ENCODE peak calls at places on chromosomes 4 and X, in five cellular contexts. E is colonic mucosa, D is right atrium auricular region, L is heart right ventricle, C is endothelial cell of umbilical vein. X is an unnamed sample.

GRCh38 chr4:5399790-5400421 is 308.5 kb downstream of the EVC2 start:
- DNase-seq in L (no peak), C (peak; percentile 25), D (no peak), E (no peak), X (no peak)

GRCh38 chr4:118974758-118975157 is 86.1 kb downstream of the SYNPO2 start:
- DNase-seq in D (no peak), C (no peak), E (no peak), L (no peak), X (no peak)

GRCh38 chr4:156941940-156942548 is 29.6 kb downstream of the PDGFC start:
- DNase-seq in E (peak; percentile 26), L (peak; percentile 19), D (no peak), C (peak; percentile 88), X (peak; percentile 80)

GRCh38 chrX:39903343-39903742 is 194.4 kb downstream of the BCOR start:
- DNase-seq in E (no peak), C (no peak), L (no peak), D (no peak), X (peak; percentile 67)

GRCh38 chr4:105343523-105343931 is 130.3 kb downstream of the PPA2 start:
- DNase-seq in D (no peak), L (no peak), C (no peak), E (no peak), X (no peak)

GRCh38 chr4:152138451-152138850 is 377.6 kb upstream of the GATB start:
- DNase-seq in L (no peak), D (no peak), C (no peak), E (no peak), X (no peak)

GRCh38 chrX:41351923-41352322 is 18.0 kb downstream of the DDX3X start:
- DNase-seq in D (no peak), L (no peak), C (peak; percentile 1), E (no peak), X (no peak)

GRCh38 chr4:86934772-86935498 is at the start of gene AFF1:
- DNase-seq in E (peak; percentile 93), C (peak; percentile 93), D (peak; percentile 91), L (peak; percentile 94), X (peak; percentile 95)

GRCh38 chr4:106048250-106048931 is 153.1 kb downstream of the NPNT start:
- DNase-seq in L (no peak), C (peak; percentile 42), D (no peak), E (no peak), X (no peak)

GRCh38 chrX:153761863-153762262 is 2.2 kb upstream of the PLXNB3 start:
- DNase-seq in L (no peak), C (no peak), D (no peak), E (no peak), X (no peak)

GRCh38 chr4:1115528-1116293 is 2.3 kb upstream of the RNF212 start:
- DNase-seq in E (no peak), L (no peak), C (no peak), D (no peak), X (no peak)

GRCh38 chrX:103614999-103615398 is 7.2 kb downstream of the TCEAL3 start:
- DNase-seq in E (no peak), L (no peak), D (no peak), C (no peak), X (no peak)

GRCh38 chrX:107610667-107611066 is 17.6 kb upstream of the PRPS1 start:
- DNase-seq in L (no peak), D (peak; percentile 11), C (no peak), E (no peak), X (no peak)

GRCh38 chr4:12978310-12978709 is 505.8 kb downstream of the RAB28 start:
- DNase-seq in L (no peak), C (no peak), D (no peak), E (no peak), X (no peak)

GRCh38 chrX:45769919-45770582 is 569.4 kb upstream of the DIPK2B start:
- DNase-seq in C (peak; percentile 87), L (peak; percentile 69), D (peak; percentile 80), E (peak; percentile 77), X (peak; percentile 87)

GRCh38 chrX:132022115-132022862 is 813 bp upstream of the STK26 start:
- DNase-seq in L (no peak), E (peak; percentile 17), C (peak; percentile 29), D (no peak), X (no peak)

GRCh38 chr4:59608466-59608865 is 1591.7 kb upstream of the ADGRL3 start:
- DNase-seq in E (no peak), D (no peak), L (no peak), C (no peak), X (no peak)

GRCh38 chrX:49053223-49054072 is 5.4 kb upstream of the CCDC120 start:
- DNase-seq in C (peak; percentile 67), L (no peak), E (no peak), D (no peak), X (peak; percentile 62)

GRCh38 chr4:16133406-16133805 is 49.6 kb upstream of the PROM1 start:
- DNase-seq in L (no peak), E (no peak), D (no peak), C (no peak), X (no peak)

GRCh38 chr4:41160010-41160789 is 54.1 kb downstream of the APBB2 start:
- DNase-seq in L (no peak), D (no peak), E (no peak), C (peak; percentile 98), X (peak; percentile 71)

GRCh38 chr4:105186701-105187158 is 40.1 kb downstream of the TET2 start:
- DNase-seq in E (no peak), C (peak; percentile 66), L (no peak), D (no peak), X (peak; percentile 29)

GRCh38 chr4:136763844-136764446 is 768.3 kb downstream of the PCDH18 start:
- DNase-seq in E (no peak), L (no peak), C (no peak), D (no peak), X (no peak)

GRCh38 chr4:6681191-6681590 is 12.5 kb upstream of the S100P start:
- DNase-seq in C (no peak), L (no peak), E (no peak), D (no peak), X (no peak)

GRCh38 chr4:15392053-15392805 is 35.6 kb upstream of the C1QTNF7 start:
- DNase-seq in C (no peak), D (no peak), L (no peak), E (no peak), X (no peak)

GRCh38 chr4:140052050-140052449 is 101.9 kb downstream of the MAML3 start:
- DNase-seq in E (peak; percentile 56), C (peak; percentile 70), D (no peak), L (peak; percentile 48), X (no peak)

GRCh38 chr4:11722218-11722617 is 293.5 kb upstream of the HS3ST1 start:
- DNase-seq in L (no peak), E (no peak), D (no peak), C (no peak), X (no peak)

GRCh38 chrX:13938053-13938765 is 91.5 kb downstream of the GEMIN8 start:
- DNase-seq in D (no peak), E (peak; percentile 47), C (no peak), L (peak; percentile 3), X (no peak)

GRCh38 chr4:100876546-100876945 is 358.7 kb upstream of the EMCN start:
- DNase-seq in C (no peak), D (no peak), E (no peak), L (no peak), X (no peak)

DNA sequence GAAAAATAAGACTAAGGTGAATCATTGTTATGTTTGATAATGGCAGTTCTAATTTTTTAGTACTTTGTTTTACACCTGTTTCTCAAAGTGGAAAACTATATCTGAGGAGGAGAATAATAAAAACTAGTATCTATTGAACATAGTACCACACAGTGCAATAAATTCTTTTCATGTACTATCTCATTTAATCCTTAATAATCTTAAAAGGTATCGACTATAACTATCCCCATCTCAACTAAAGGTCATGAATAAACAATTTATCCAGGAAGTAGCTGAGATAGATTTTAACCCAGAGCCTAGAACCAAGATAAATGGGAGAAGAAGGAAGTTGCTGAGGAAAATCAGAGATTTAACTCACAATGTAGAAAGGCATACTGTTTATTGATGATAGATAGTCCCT is 2.5 kb downstream of the CHIC2 start:
- DNase-seq in C (no peak), L (no peak), D (no peak), E (no peak), X (no peak)
- H3K4me1 ChIP-seq in C (peaks cover 66% of the 10 kb centered on the region), L (peaks cover 53% of the 10 kb centered on the region), D (no peaks in the 10 kb centered on the region), E (peaks cover 8% of the 10 kb centered on the region), X (peaks cover 30% of the 10 kb centered on the region)

DNA sequence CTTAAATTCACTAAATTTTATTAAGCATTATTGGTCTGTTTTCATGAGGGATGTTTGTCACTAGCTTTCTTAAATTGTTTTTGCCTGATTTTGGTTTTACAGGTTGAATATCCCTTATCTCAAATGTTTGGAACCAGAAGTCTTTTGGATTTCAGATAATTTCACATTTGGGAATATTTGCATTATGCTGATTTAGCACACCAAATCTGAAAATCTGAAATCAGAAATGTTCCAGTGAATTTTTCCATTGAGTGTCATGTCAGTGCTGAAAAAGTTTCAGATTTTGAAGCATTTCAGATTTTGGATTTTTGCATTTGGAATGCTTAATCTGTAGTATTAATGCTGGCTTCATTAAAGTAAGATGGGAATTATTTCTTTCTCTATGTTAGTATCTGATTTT is 14.7 kb downstream of the FAM193A start:
- DNase-seq in C (no peak), D (no peak), L (no peak), E (no peak), X (no peak)
- H3K4me1 ChIP-seq in C (no peaks in the 10 kb centered on the region), D (no peaks in the 10 kb centered on the region), L (peaks cover 5% of the 10 kb centered on the region), E (no peaks in the 10 kb centered on the region), X (no peaks in the 10 kb centered on the region)

GRCh38 chr4:88009871-88010270 is 2.4 kb downstream of the PKD2 start:
- DNase-seq in E (no peak), D (no peak), L (no peak), C (peak; percentile 4), X (no peak)
- H3K4me1 ChIP-seq in E (no peaks in the 10 kb centered on the region), D (no peaks in the 10 kb centered on the region), L (peaks cover 9% of the 10 kb centered on the region), C (peaks cover 29% of the 10 kb centered on the region), X (peaks cover 32% of the 10 kb centered on the region)

DNA sequence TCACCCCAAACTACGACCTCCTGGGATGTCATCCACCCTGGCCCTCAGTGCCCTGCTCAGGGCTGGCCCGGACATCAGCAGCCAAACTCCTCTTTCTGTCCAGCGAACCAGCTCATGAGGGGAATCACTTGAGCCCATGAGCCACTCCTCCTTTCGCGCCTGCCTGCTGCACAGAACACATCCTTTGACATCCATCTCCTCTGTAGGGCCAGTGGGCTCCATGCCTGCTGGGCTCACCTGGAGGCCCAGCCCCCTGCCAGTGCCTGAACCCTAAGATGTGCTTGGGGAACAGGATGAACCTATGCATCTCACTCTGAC is 43.5 kb downstream of the ABLIM2 start:
- DNase-seq in C (no peak), E (no peak), D (no peak), L (no peak), X (no peak)
- H3K4me1 ChIP-seq in C (no peaks in the 10 kb centered on the region), E (peaks cover 8% of the 10 kb centered on the region), D (no peaks in the 10 kb centered on the region), L (peaks cover 15% of the 10 kb centered on the region), X (no peaks in the 10 kb centered on the region)

X was measured in SJSA1.